ENCODE peak calls at places on chromosomes 3 and 15, in eight cellular contexts. G, O, Y, K, A, N, S and H are unnamed samples.

GRCh38 chr3:78565712-78566111 is 1202.1 kb downstream of the ROBO1 start:
- DNase-seq in G (no peak), O (no peak), Y (no peak), K (no peak), A (no peak), N (no peak), S (no peak), H (peak; percentile 43)

GRCh38 chr3:98984024-98984423 is 82.5 kb upstream of the DCBLD2 start:
- DNase-seq in G (no peak), O (no peak), Y (no peak), K (no peak), A (peak; percentile 20), N (no peak), S (no peak), H (no peak)

GRCh38 chr3:113104746-113105479 is 106.4 kb upstream of the BOC start:
- DNase-seq in G (peak; percentile 40), O (no peak), Y (no peak), K (no peak), A (no peak), N (no peak), S (no peak), H (no peak)

GRCh38 chr3:156831006-156831405 is 4.9 kb downstream of the LEKR1 start:
- DNase-seq in G (no peak), O (no peak), Y (no peak), K (no peak), A (no peak), N (no peak), S (no peak), H (no peak)

GRCh38 chr3:107956991-107957467 is 133.8 kb downstream of the CD47 start:
- DNase-seq in G (peak; percentile 97), O (no peak), Y (peak; percentile 77), K (no peak), A (no peak), N (peak; percentile 86), S (peak; percentile 31), H (no peak)

GRCh38 chr3:48157950-48158376 is 30.3 kb downstream of the CDC25A start:
- DNase-seq in G (peak; percentile 66), O (no peak), Y (peak; percentile 61), K (peak; percentile 59), A (peak; percentile 50), N (peak; percentile 66), S (peak; percentile 55), H (peak; percentile 71)

GRCh38 chr3:114939920-114940319 is 207.2 kb downstream of the ZBTB20 start:
- DNase-seq in G (no peak), O (no peak), Y (no peak), K (no peak), A (no peak), N (no peak), S (no peak), H (no peak)

GRCh38 chr3:71542548-71543370 is 40.8 kb downstream of the FOXP1 start:
- DNase-seq in G (peak; percentile 99), O (peak; percentile 86), Y (peak; percentile 78), K (peak; percentile 69), A (peak; percentile 60), N (peak; percentile 91), S (peak; percentile 96), H (peak; percentile 84)

GRCh38 chr3:138678086-138678485 is 69.5 kb downstream of the FAIM start:
- DNase-seq in G (no peak), O (no peak), Y (no peak), K (no peak), A (no peak), N (no peak), S (peak; percentile 13), H (no peak)

GRCh38 chr3:184129012-184129411 is 6.1 kb upstream of the EIF2B5 start:
- DNase-seq in G (peak; percentile 58), O (no peak), Y (no peak), K (no peak), A (peak; percentile 55), N (no peak), S (peak; percentile 50), H (peak; percentile 56)

GRCh38 chr15:53843869-53844569 is 84.6 kb upstream of the WDR72 start:
- DNase-seq in G (no peak), O (no peak), Y (no peak), K (no peak), A (no peak), N (no peak), S (no peak), H (no peak)

GRCh38 chr15:52093539-52094502 is 18.8 kb downstream of the BCL2L10 start:
- DNase-seq in G (peak; percentile 97), O (no peak), Y (no peak), K (no peak), A (peak; percentile 93), N (peak; percentile 49), S (peak; percentile 95), H (peak; percentile 98)

GRCh38 chr3:58003093-58003492 is 5.1 kb upstream of the FLNB start:
- DNase-seq in G (no peak), O (no peak), Y (no peak), K (no peak), A (no peak), N (no peak), S (no peak), H (no peak)

GRCh38 chr15:50996641-50997040 is 88.2 kb downstream of the AP4E1 start:
- DNase-seq in G (peak; percentile 58), O (no peak), Y (no peak), K (no peak), A (peak; percentile 52), N (no peak), S (peak; percentile 72), H (peak; percentile 90)

GRCh38 chr3:117814975-117815374 is 1105.4 kb downstream of the TUSC7 start:
- DNase-seq in G (peak; percentile 16), O (no peak), Y (no peak), K (no peak), A (no peak), N (no peak), S (peak; percentile 19), H (peak; percentile 16)

GRCh38 chr3:54670269-54671000 is 257.4 kb downstream of the LRTM1 start:
- DNase-seq in G (no peak), O (no peak), Y (no peak), K (no peak), A (no peak), N (no peak), S (no peak), H (no peak)

GRCh38 chr3:147656023-147656422 is 246.9 kb downstream of the ZIC1 start:
- DNase-seq in G (peak; percentile 23), O (no peak), Y (no peak), K (no peak), A (peak; percentile 2), N (no peak), S (peak; percentile 81), H (no peak)

GRCh38 chr3:193774916-193775285 is 181.9 kb downstream of the OPA1 start:
- DNase-seq in G (no peak), O (no peak), Y (no peak), K (no peak), A (no peak), N (no peak), S (no peak), H (no peak)

GRCh38 chr3:193771736-193772135 is 178.7 kb downstream of the OPA1 start:
- DNase-seq in G (no peak), O (no peak), Y (no peak), K (no peak), A (no peak), N (no peak), S (no peak), H (no peak)

GRCh38 chr3:193772389-193772788 is 179.4 kb downstream of the OPA1 start:
- DNase-seq in G (no peak), O (no peak), Y (no peak), K (no peak), A (no peak), N (no peak), S (no peak), H (no peak)

GRCh38 chr3:193774272-193774915 is 181.4 kb downstream of the OPA1 start:
- DNase-seq in G (no peak), O (no peak), Y (no peak), K (no peak), A (no peak), N (no peak), S (peak; percentile 29), H (no peak)

GRCh38 chr3:193773266-193774183 is 180.5 kb downstream of the OPA1 start:
- DNase-seq in G (no peak), O (no peak), Y (no peak), K (no peak), A (no peak), N (no peak), S (peak; percentile 41), H (no peak)
- H3K4me3 ChIP-seq in G (no peak overlapping the region), O (no peak overlapping the region), Y (no peak overlapping the region), K (no peak overlapping the region), A (no peak overlapping the region), N (no peak overlapping the region), S (no peak overlapping the region), H (no peak overlapping the region)

DNA sequence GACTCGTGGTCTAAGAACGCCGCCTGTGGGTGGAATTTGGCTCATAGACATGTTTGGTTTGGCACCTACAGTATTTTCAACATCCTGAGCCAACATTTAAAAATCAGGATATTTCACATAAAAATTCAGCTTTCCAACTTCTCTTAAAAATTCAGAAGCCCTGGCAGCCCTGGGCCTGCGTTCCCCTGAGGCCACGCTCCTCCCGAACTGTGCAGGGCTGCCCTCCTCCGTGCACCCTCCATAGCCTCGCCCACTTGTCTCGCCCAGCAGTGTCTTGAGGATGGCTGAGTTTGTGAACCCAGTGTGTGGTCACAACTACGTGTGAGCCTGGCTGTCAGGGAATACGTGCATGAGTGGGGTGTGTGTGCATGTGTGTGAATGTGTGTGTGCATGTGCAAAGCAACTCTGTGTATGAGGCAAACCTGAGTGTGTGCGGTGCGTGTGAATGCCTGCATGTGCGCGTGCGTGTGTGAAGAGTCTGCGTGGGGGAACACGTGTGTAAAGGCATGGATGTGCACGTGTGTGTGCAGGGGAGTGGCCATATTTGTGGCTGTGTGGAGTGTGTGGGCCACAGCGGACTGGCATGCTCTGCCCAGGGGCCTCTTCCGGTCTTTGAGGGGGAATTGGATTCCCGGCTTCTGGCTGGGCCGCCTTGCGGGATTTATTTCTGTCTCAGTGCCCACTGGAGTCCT is 30.9 kb downstream of the PTH1R start:
- DNase-seq in G (peak; percentile 86), O (no peak), Y (no peak), K (peak; percentile 50), A (peak; percentile 36), N (peak; percentile 58), S (peak; percentile 79), H (peak; percentile 45)
- TF ChIP-seq CTCF in G (peak; percentile 39), O (no peak), Y (peak; percentile 30), K (no peak), A (peak; percentile 48), N (peak; percentile 26), S (peak; percentile 22), H (peak; percentile 47)

GRCh38 chr3:172643780-172644179 is 67.1 kb downstream of the NCEH1 start:
- DNase-seq in G (no peak), O (no peak), Y (no peak), K (no peak), A (no peak), N (no peak), S (no peak), H (no peak)
- H3K4me3 ChIP-seq in G (no peak overlapping the region), O (no peak overlapping the region), Y (no peak overlapping the region), K (no peak overlapping the region), A (no peak overlapping the region), N (no peak overlapping the region), S (no peak overlapping the region), H (no peak overlapping the region)

GRCh38 chr3:63795438-63795837 is 23.7 kb upstream of the C3orf49 start:
- DNase-seq in G (no peak), O (no peak), Y (no peak), K (no peak), A (no peak), N (no peak), S (no peak), H (peak; percentile 81)

DNA sequence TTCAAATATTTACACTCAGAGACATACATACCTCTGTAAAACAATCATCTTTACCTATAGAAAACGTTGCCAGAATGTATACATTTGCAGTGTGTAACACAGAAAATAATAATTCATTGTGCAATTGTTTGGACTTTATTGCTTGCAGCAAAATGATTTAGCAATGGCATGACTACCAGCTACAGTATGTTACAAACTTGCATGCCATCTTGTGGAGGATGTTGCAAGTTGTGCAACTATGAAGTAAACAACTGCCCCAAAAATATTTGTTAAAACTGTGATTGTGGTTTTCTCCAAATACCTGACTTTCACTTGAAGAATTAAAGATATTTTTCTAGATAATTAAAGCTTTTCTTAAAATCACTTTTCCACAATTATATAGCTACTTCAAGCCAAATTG is 27.1 kb upstream of the C3orf49 start:
- DNase-seq in G (peak; percentile 89), O (no peak), Y (no peak), K (no peak), A (peak; percentile 35), N (no peak), S (peak; percentile 54), H (peak; percentile 84)
- TF ChIP-seq CTCF in G (peak; percentile 67), O (no peak), Y (peak; percentile 34), K (no peak), A (peak; percentile 39), N (peak; percentile 26), S (peak; percentile 57), H (peak; percentile 67)